ENCODE peak calls at places on chromosomes 7 and 10, in nine cellular contexts. B is astrocyte of the spinal cord; A is CD8-positive, alpha-beta T cell; S is mammary epithelial cell; F is fibroblast of pulmonary artery; M is psoas muscle; X is A549; W is epithelial cell of esophagus; L is prostate gland. Y is an unnamed sample.

GRCh38 chr10:110488124-110488681 is 9.5 kb upstream of the DUSP5 start:
- DNase-seq in M (no peak), B (peak), L (no peak), F (peak), W (peak), X (no peak), S (no peak), A (no peak), Y (no peak)

GRCh38 chr7:149821191-149822148 is 16.7 kb upstream of the ZNF862 start:
- DNase-seq in A (no peak), W (no peak), M (peak), B (no peak), L (no peak), X (no peak), S (no peak), F (no peak), Y (no peak)

GRCh38 chr10:26367771-26368170 is 70.4 kb upstream of the APBB1IP start:
- DNase-seq in B (peak), M (no peak), F (peak), X (peak), W (peak), S (peak), A (peak), L (no peak), Y (peak)

GRCh38 chr10:71696635-71697326 is 22.8 kb downstream of the C10orf105 start:
- DNase-seq in A (peak), F (peak), S (no peak), W (peak), L (no peak), M (peak), X (peak), B (no peak), Y (peak)

GRCh38 chr7:50834679-50835078 is 52.0 kb upstream of the GRB10 start:
- DNase-seq in F (no peak), M (no peak), X (no peak), S (no peak), L (no peak), B (no peak), W (no peak), A (no peak), Y (no peak)

GRCh38 chr10:131685576-131685975 is 215.2 kb upstream of the PPP2R2D start:
- DNase-seq in M (no peak), S (no peak), L (no peak), F (no peak), W (no peak), X (no peak), A (no peak), B (no peak), Y (no peak)

GRCh38 chr10:28984431-28984830 is 304.4 kb upstream of the LYZL1 start:
- DNase-seq in S (peak), B (peak), X (peak), M (peak), F (peak), W (peak), L (peak), A (no peak), Y (peak)

GRCh38 chr10:167383-167782 is 32.1 kb downstream of the ZMYND11 start:
- DNase-seq in B (no peak), F (no peak), M (no peak), S (no peak), X (no peak), A (no peak), W (no peak), L (no peak), Y (no peak)

GRCh38 chr7:49775065-49775948 is 1.9 kb downstream of the VWC2 start:
- DNase-seq in A (no peak), L (no peak), F (no peak), X (no peak), W (no peak), B (no peak), M (no peak), S (no peak), Y (no peak)

GRCh38 chr7:1939434-1940401 is 269.6 kb downstream of the ELFN1 start:
- DNase-seq in S (peak), X (no peak), M (peak), B (no peak), L (no peak), F (no peak), W (peak), A (peak), Y (no peak)

GRCh38 chr10:84173543-84173942 is at the start of gene GPR15LG:
- DNase-seq in L (no peak), W (peak), S (no peak), F (no peak), M (no peak), A (no peak), B (no peak), X (no peak), Y (no peak)

GRCh38 chr7:24980695-24981543 is 941 bp upstream of the OSBPL3 start:
- DNase-seq in M (peak), F (peak), B (peak), S (peak), A (peak), W (peak), X (peak), L (no peak), Y (peak)
- TF ChIP-seq CTCF in M (no peak), F (no peak), B (no peak), S (peak), A (no peak), W (no peak), X (no peak), L (no peak), Y (no peak)

GRCh38 chr10:98361636-98362035 is 53.3 kb downstream of the PYROXD2 start:
- DNase-seq in F (no peak), B (no peak), M (no peak), W (no peak), S (no peak), L (no peak), A (no peak), X (no peak), Y (no peak)
- H3K4me3 ChIP-seq in F (peak), B (no peak), M (peak), W (no peak), S (no peak), L (no peak), A (no peak), X (no peak), Y (no peak)

GRCh38 chr10:103479135-103479534 is at the start of gene CALHM3:
- DNase-seq in X (peak), B (no peak), M (no peak), L (no peak), W (peak), A (no peak), S (peak), F (no peak), Y (no peak)

GRCh38 chr10:103478671-103479070 is 369 bp downstream of the CALHM3 start:
- DNase-seq in F (no peak), X (no peak), L (no peak), W (no peak), A (no peak), B (no peak), S (no peak), M (no peak), Y (no peak)

GRCh38 chr10:103475437-103475836 is 3.6 kb downstream of the CALHM3 start:
- DNase-seq in L (no peak), M (no peak), A (no peak), X (no peak), S (no peak), W (no peak), F (no peak), B (no peak), Y (no peak)

GRCh38 chr10:103474077-103474476 is 5.0 kb downstream of the CALHM3 start:
- DNase-seq in S (no peak), B (no peak), L (no peak), W (no peak), M (no peak), X (no peak), A (no peak), F (no peak), Y (no peak)

GRCh38 chr10:103476046-103476768 is 2.8 kb downstream of the CALHM3 start:
- DNase-seq in X (no peak), F (peak), A (no peak), W (no peak), L (no peak), S (no peak), M (no peak), B (no peak), Y (peak)
- TF ChIP-seq CTCF in X (no peak), F (peak), A (no peak), W (no peak), L (no peak), S (no peak), M (no peak), B (peak), Y (peak)

GRCh38 chr10:97499561-97500296 is 1.0 kb downstream of the UBTD1 start:
- DNase-seq in A (no peak), W (peak), F (peak), L (peak), X (peak), S (peak), B (peak), M (peak), Y (peak)

GRCh38 chr10:97498841-97499560 is at the start of gene UBTD1:
- DNase-seq in L (peak), M (peak), W (peak), S (peak), A (peak), B (peak), X (peak), F (no peak), Y (peak)

GRCh38 chr10:97497572-97498075 is 598 bp downstream of the MMS19 start:
- DNase-seq in X (peak), M (peak), B (peak), A (peak), S (peak), W (peak), L (peak), F (peak), Y (peak)

GRCh38 chr10:97498076-97498840 is at the start of gene MMS19:
- DNase-seq in A (peak), F (peak), L (peak), S (peak), M (peak), B (peak), W (peak), X (peak), Y (peak)

DNA sequence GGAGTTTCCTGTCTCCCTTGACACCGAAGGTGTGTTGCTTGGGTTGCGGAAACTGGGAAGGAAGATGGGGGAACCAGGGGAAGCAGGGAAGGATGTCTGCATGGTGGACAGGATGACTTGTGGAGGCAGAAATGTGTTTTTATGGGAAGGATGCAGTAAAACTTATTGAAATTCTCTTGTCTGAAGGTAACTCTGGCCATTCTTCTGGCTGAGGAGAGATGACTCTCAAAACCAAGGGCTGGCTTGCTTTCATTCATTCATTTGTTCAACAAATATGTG is 1.5 kb downstream of the UBTD1 start:
- DNase-seq in B (no peak), X (no peak), S (no peak), M (no peak), A (no peak), F (no peak), W (no peak), L (no peak), Y (no peak)
- H3K4me3 ChIP-seq in B (peak), X (peak), S (peak), M (peak), A (no peak), F (peak), W (peak), L (no peak), Y (peak)

GRCh38 chr10:103659674-103660363 is 166.3 kb downstream of the NEURL1 start:
- DNase-seq in A (peak), W (no peak), S (peak), F (peak), M (peak), X (no peak), L (peak), B (peak), Y (peak)
- TF ChIP-seq CTCF in A (no peak), W (peak), S (peak), F (peak), M (no peak), X (no peak), L (no peak), B (peak), Y (peak)

GRCh38 chr10:11663763-11664555 is 52.5 kb upstream of the USP6NL start:
- DNase-seq in X (no peak), S (no peak), F (no peak), M (no peak), B (no peak), W (peak), A (no peak), L (no peak), Y (no peak)
- H3K4me3 ChIP-seq in X (no peak), S (no peak), F (no peak), M (no peak), B (no peak), W (no peak), A (no peak), L (no peak), Y (no peak)

GRCh38 chr7:118250860-118251494 is 26.5 kb downstream of the ANKRD7 start:
- DNase-seq in F (no peak), S (no peak), A (no peak), L (no peak), M (no peak), X (no peak), W (no peak), B (peak), Y (no peak)
- TF ChIP-seq CTCF in F (peak), S (peak), A (no peak), L (no peak), M (no peak), X (peak), W (peak), B (peak), Y (no peak)

GRCh38 chr7:28329616-28330373 is 82.5 kb upstream of the CREB5 start:
- DNase-seq in S (no peak), B (no peak), X (no peak), M (no peak), L (no peak), W (no peak), A (no peak), F (peak), Y (peak)
- H3K4me3 ChIP-seq in S (no peak), B (no peak), X (no peak), M (no peak), L (no peak), W (no peak), A (peak), F (no peak), Y (no peak)

GRCh38 chr7:12769464-12769863 is 82.0 kb downstream of the ARL4A start:
- DNase-seq in B (no peak), F (no peak), S (no peak), W (peak), M (no peak), L (no peak), X (no peak), A (no peak), Y (peak)
- TF ChIP-seq CTCF in B (no peak), F (no peak), S (no peak), W (no peak), M (no peak), L (no peak), X (no peak), A (no peak), Y (no peak)

GRCh38 chr7:30912986-30913671 is 1.5 kb downstream of the AQP1 start:
- DNase-seq in A (no peak), S (no peak), X (no peak), W (no peak), F (no peak), L (no peak), B (no peak), M (no peak), Y (no peak)
- H3K4me3 ChIP-seq in A (no peak), S (no peak), X (no peak), W (no peak), F (no peak), L (no peak), B (no peak), M (peak), Y (peak)